ENCODE peak calls at places on chromosome 17, in ten cellular contexts. One of them, this sample, is unnamed.

GRCh38 chr17:15463363-15463762 is 4.1 kb downstream of the CDRT4 start:
- DNase-seq in esophagus squamous epithelium: no peak
- DNase-seq in nephron progenitor cell: peak; percentile 24
- DNase-seq in stimulated activated CD8-positive, alpha-beta memory T cell treated with anti-CD3 and anti-CD28 coated beads, Interleukin-15, amount 100 ng/mL, for 24 hours: no peak
- DNase-seq in cardiac muscle cell: peak; percentile 77
- DNase-seq in tibial nerve: peak; percentile 37
- DNase-seq in EL: peak; percentile 85
- DNase-seq in NCI-H1048: no peak
- DNase-seq in retinal pigment epithelial cell: peak; percentile 73
- DNase-seq in stimulated activated CD4-positive, alpha-beta T cell treated with anti-CD3 and anti-CD28 coated beads, Interleukin-1b, Interleukin-23, amount 100 ng/mL, for 1 hour: no peak
- DNase-seq in this sample: no peak

GRCh38 chr17:77995146-77995852 is 36.8 kb downstream of the TNRC6C start:
- DNase-seq in esophagus squamous epithelium: no peak
- DNase-seq in nephron progenitor cell: no peak
- DNase-seq in stimulated activated CD8-positive, alpha-beta memory T cell treated with anti-CD3 and anti-CD28 coated beads, Interleukin-15, amount 100 ng/mL, for 24 hours: no peak
- DNase-seq in cardiac muscle cell: no peak
- DNase-seq in tibial nerve: no peak
- DNase-seq in EL: no peak
- DNase-seq in NCI-H1048: no peak
- DNase-seq in retinal pigment epithelial cell: no peak
- DNase-seq in stimulated activated CD4-positive, alpha-beta T cell treated with anti-CD3 and anti-CD28 coated beads, Interleukin-1b, Interleukin-23, amount 100 ng/mL, for 1 hour: no peak
- DNase-seq in this sample: no peak

GRCh38 chr17:74192950-74193781 is 10.3 kb upstream of the RPL38 start:
- DNase-seq in esophagus squamous epithelium: no peak
- DNase-seq in nephron progenitor cell: no peak
- DNase-seq in stimulated activated CD8-positive, alpha-beta memory T cell treated with anti-CD3 and anti-CD28 coated beads, Interleukin-15, amount 100 ng/mL, for 24 hours: no peak
- DNase-seq in cardiac muscle cell: no peak
- DNase-seq in tibial nerve: peak; percentile 48
- DNase-seq in EL: no peak
- DNase-seq in NCI-H1048: no peak
- DNase-seq in retinal pigment epithelial cell: no peak
- DNase-seq in stimulated activated CD4-positive, alpha-beta T cell treated with anti-CD3 and anti-CD28 coated beads, Interleukin-1b, Interleukin-23, amount 100 ng/mL, for 1 hour: no peak
- DNase-seq in this sample: no peak

GRCh38 chr17:17420035-17420434 is 56.8 kb upstream of the MED9 start:
- DNase-seq in esophagus squamous epithelium: no peak
- DNase-seq in nephron progenitor cell: no peak
- DNase-seq in stimulated activated CD8-positive, alpha-beta memory T cell treated with anti-CD3 and anti-CD28 coated beads, Interleukin-15, amount 100 ng/mL, for 24 hours: no peak
- DNase-seq in cardiac muscle cell: peak; percentile 27
- DNase-seq in tibial nerve: peak; percentile 44
- DNase-seq in EL: no peak
- DNase-seq in NCI-H1048: no peak
- DNase-seq in retinal pigment epithelial cell: no peak
- DNase-seq in stimulated activated CD4-positive, alpha-beta T cell treated with anti-CD3 and anti-CD28 coated beads, Interleukin-1b, Interleukin-23, amount 100 ng/mL, for 1 hour: no peak
- DNase-seq in this sample: no peak

GRCh38 chr17:79258843-79259242 is 184.2 kb downstream of the ENGASE start:
- DNase-seq in esophagus squamous epithelium: no peak
- DNase-seq in nephron progenitor cell: no peak
- DNase-seq in stimulated activated CD8-positive, alpha-beta memory T cell treated with anti-CD3 and anti-CD28 coated beads, Interleukin-15, amount 100 ng/mL, for 24 hours: no peak
- DNase-seq in cardiac muscle cell: no peak
- DNase-seq in tibial nerve: no peak
- DNase-seq in EL: no peak
- DNase-seq in NCI-H1048: no peak
- DNase-seq in retinal pigment epithelial cell: no peak
- DNase-seq in stimulated activated CD4-positive, alpha-beta T cell treated with anti-CD3 and anti-CD28 coated beads, Interleukin-1b, Interleukin-23, amount 100 ng/mL, for 1 hour: no peak
- DNase-seq in this sample: no peak

GRCh38 chr17:58268326-58268725 is 12.4 kb downstream of the MPO start:
- DNase-seq in esophagus squamous epithelium: no peak
- DNase-seq in nephron progenitor cell: no peak
- DNase-seq in stimulated activated CD8-positive, alpha-beta memory T cell treated with anti-CD3 and anti-CD28 coated beads, Interleukin-15, amount 100 ng/mL, for 24 hours: no peak
- DNase-seq in cardiac muscle cell: no peak
- DNase-seq in tibial nerve: no peak
- DNase-seq in EL: no peak
- DNase-seq in NCI-H1048: no peak
- DNase-seq in retinal pigment epithelial cell: no peak
- DNase-seq in stimulated activated CD4-positive, alpha-beta T cell treated with anti-CD3 and anti-CD28 coated beads, Interleukin-1b, Interleukin-23, amount 100 ng/mL, for 1 hour: no peak
- DNase-seq in this sample: no peak

GRCh38 chr17:31754239-31754945 is 104.7 kb downstream of the COPRS start:
- DNase-seq in esophagus squamous epithelium: no peak
- DNase-seq in nephron progenitor cell: no peak
- DNase-seq in stimulated activated CD8-positive, alpha-beta memory T cell treated with anti-CD3 and anti-CD28 coated beads, Interleukin-15, amount 100 ng/mL, for 24 hours: no peak
- DNase-seq in cardiac muscle cell: peak; percentile 91
- DNase-seq in tibial nerve: no peak
- DNase-seq in EL: peak; percentile 97
- DNase-seq in NCI-H1048: no peak
- DNase-seq in retinal pigment epithelial cell: peak; percentile 23
- DNase-seq in stimulated activated CD4-positive, alpha-beta T cell treated with anti-CD3 and anti-CD28 coated beads, Interleukin-1b, Interleukin-23, amount 100 ng/mL, for 1 hour: no peak
- DNase-seq in this sample: no peak

GRCh38 chr17:21300601-21301571 is 16.4 kb downstream of the MAP2K3 start:
- DNase-seq in esophagus squamous epithelium: no peak
- DNase-seq in nephron progenitor cell: no peak
- DNase-seq in stimulated activated CD8-positive, alpha-beta memory T cell treated with anti-CD3 and anti-CD28 coated beads, Interleukin-15, amount 100 ng/mL, for 24 hours: no peak
- DNase-seq in cardiac muscle cell: no peak
- DNase-seq in tibial nerve: no peak
- DNase-seq in EL: no peak
- DNase-seq in NCI-H1048: no peak
- DNase-seq in retinal pigment epithelial cell: no peak
- DNase-seq in stimulated activated CD4-positive, alpha-beta T cell treated with anti-CD3 and anti-CD28 coated beads, Interleukin-1b, Interleukin-23, amount 100 ng/mL, for 1 hour: no peak
- DNase-seq in this sample: no peak

GRCh38 chr17:62178579-62178978 is 113.5 kb upstream of the MED13 start:
- DNase-seq in esophagus squamous epithelium: no peak
- DNase-seq in nephron progenitor cell: no peak
- DNase-seq in stimulated activated CD8-positive, alpha-beta memory T cell treated with anti-CD3 and anti-CD28 coated beads, Interleukin-15, amount 100 ng/mL, for 24 hours: no peak
- DNase-seq in cardiac muscle cell: peak; percentile 11
- DNase-seq in tibial nerve: no peak
- DNase-seq in EL: peak; percentile 74
- DNase-seq in NCI-H1048: no peak
- DNase-seq in retinal pigment epithelial cell: peak; percentile 29
- DNase-seq in stimulated activated CD4-positive, alpha-beta T cell treated with anti-CD3 and anti-CD28 coated beads, Interleukin-1b, Interleukin-23, amount 100 ng/mL, for 1 hour: no peak
- DNase-seq in this sample: no peak

GRCh38 chr17:8022358-8023038 is 16.4 kb upstream of the ALOX15B start:
- DNase-seq in esophagus squamous epithelium: no peak
- DNase-seq in nephron progenitor cell: no peak
- DNase-seq in stimulated activated CD8-positive, alpha-beta memory T cell treated with anti-CD3 and anti-CD28 coated beads, Interleukin-15, amount 100 ng/mL, for 24 hours: no peak
- DNase-seq in cardiac muscle cell: no peak
- DNase-seq in tibial nerve: no peak
- DNase-seq in EL: no peak
- DNase-seq in NCI-H1048: no peak
- DNase-seq in retinal pigment epithelial cell: no peak
- DNase-seq in stimulated activated CD4-positive, alpha-beta T cell treated with anti-CD3 and anti-CD28 coated beads, Interleukin-1b, Interleukin-23, amount 100 ng/mL, for 1 hour: no peak
- DNase-seq in this sample: no peak

GRCh38 chr17:29412780-29413565 is 22.8 kb downstream of the TAOK1 start:
- DNase-seq in esophagus squamous epithelium: no peak
- DNase-seq in nephron progenitor cell: no peak
- DNase-seq in stimulated activated CD8-positive, alpha-beta memory T cell treated with anti-CD3 and anti-CD28 coated beads, Interleukin-15, amount 100 ng/mL, for 24 hours: no peak
- DNase-seq in cardiac muscle cell: peak; percentile 51
- DNase-seq in tibial nerve: no peak
- DNase-seq in EL: peak; percentile 90
- DNase-seq in NCI-H1048: no peak
- DNase-seq in retinal pigment epithelial cell: no peak
- DNase-seq in stimulated activated CD4-positive, alpha-beta T cell treated with anti-CD3 and anti-CD28 coated beads, Interleukin-1b, Interleukin-23, amount 100 ng/mL, for 1 hour: no peak
- DNase-seq in this sample: no peak

GRCh38 chr17:49873466-49873865 is 25.6 kb upstream of the TAC4 start:
- DNase-seq in esophagus squamous epithelium: no peak
- DNase-seq in nephron progenitor cell: no peak
- DNase-seq in stimulated activated CD8-positive, alpha-beta memory T cell treated with anti-CD3 and anti-CD28 coated beads, Interleukin-15, amount 100 ng/mL, for 24 hours: no peak
- DNase-seq in cardiac muscle cell: no peak
- DNase-seq in tibial nerve: no peak
- DNase-seq in EL: no peak
- DNase-seq in NCI-H1048: no peak
- DNase-seq in retinal pigment epithelial cell: no peak
- DNase-seq in stimulated activated CD4-positive, alpha-beta T cell treated with anti-CD3 and anti-CD28 coated beads, Interleukin-1b, Interleukin-23, amount 100 ng/mL, for 1 hour: no peak
- DNase-seq in this sample: peak; percentile 92

GRCh38 chr17:76781056-76781982 is 43.4 kb downstream of the MFSD11 start:
- DNase-seq in esophagus squamous epithelium: no peak
- DNase-seq in nephron progenitor cell: no peak
- DNase-seq in stimulated activated CD8-positive, alpha-beta memory T cell treated with anti-CD3 and anti-CD28 coated beads, Interleukin-15, amount 100 ng/mL, for 24 hours: no peak
- DNase-seq in cardiac muscle cell: no peak
- DNase-seq in tibial nerve: no peak
- DNase-seq in EL: no peak
- DNase-seq in NCI-H1048: no peak
- DNase-seq in retinal pigment epithelial cell: no peak
- DNase-seq in stimulated activated CD4-positive, alpha-beta T cell treated with anti-CD3 and anti-CD28 coated beads, Interleukin-1b, Interleukin-23, amount 100 ng/mL, for 1 hour: no peak
- DNase-seq in this sample: no peak

GRCh38 chr17:17680477-17681186 is 626 bp upstream of the RAI1 start:
- DNase-seq in esophagus squamous epithelium: no peak
- DNase-seq in nephron progenitor cell: no peak
- DNase-seq in stimulated activated CD8-positive, alpha-beta memory T cell treated with anti-CD3 and anti-CD28 coated beads, Interleukin-15, amount 100 ng/mL, for 24 hours: no peak
- DNase-seq in cardiac muscle cell: no peak
- DNase-seq in tibial nerve: no peak
- DNase-seq in EL: no peak
- DNase-seq in NCI-H1048: no peak
- DNase-seq in retinal pigment epithelial cell: no peak
- DNase-seq in stimulated activated CD4-positive, alpha-beta T cell treated with anti-CD3 and anti-CD28 coated beads, Interleukin-1b, Interleukin-23, amount 100 ng/mL, for 1 hour: no peak
- DNase-seq in this sample: no peak

GRCh38 chr17:17870292-17870691 is 33.5 kb upstream of the SREBF1 start:
- DNase-seq in esophagus squamous epithelium: no peak
- DNase-seq in nephron progenitor cell: no peak
- DNase-seq in stimulated activated CD8-positive, alpha-beta memory T cell treated with anti-CD3 and anti-CD28 coated beads, Interleukin-15, amount 100 ng/mL, for 24 hours: no peak
- DNase-seq in cardiac muscle cell: no peak
- DNase-seq in tibial nerve: no peak
- DNase-seq in EL: no peak
- DNase-seq in NCI-H1048: no peak
- DNase-seq in retinal pigment epithelial cell: no peak
- DNase-seq in stimulated activated CD4-positive, alpha-beta T cell treated with anti-CD3 and anti-CD28 coated beads, Interleukin-1b, Interleukin-23, amount 100 ng/mL, for 1 hour: no peak
- DNase-seq in this sample: no peak

GRCh38 chr17:64728041-64728695 is 66.1 kb upstream of the SMURF2 start:
- DNase-seq in esophagus squamous epithelium: no peak
- DNase-seq in nephron progenitor cell: no peak
- DNase-seq in stimulated activated CD8-positive, alpha-beta memory T cell treated with anti-CD3 and anti-CD28 coated beads, Interleukin-15, amount 100 ng/mL, for 24 hours: no peak
- DNase-seq in cardiac muscle cell: no peak
- DNase-seq in tibial nerve: no peak
- DNase-seq in EL: no peak
- DNase-seq in NCI-H1048: no peak
- DNase-seq in retinal pigment epithelial cell: no peak
- DNase-seq in stimulated activated CD4-positive, alpha-beta T cell treated with anti-CD3 and anti-CD28 coated beads, Interleukin-1b, Interleukin-23, amount 100 ng/mL, for 1 hour: no peak
- DNase-seq in this sample: no peak

GRCh38 chr17:41013606-41014005 is 4.7 kb upstream of the KRTAP3-1 start:
- DNase-seq in esophagus squamous epithelium: no peak
- DNase-seq in nephron progenitor cell: no peak
- DNase-seq in stimulated activated CD8-positive, alpha-beta memory T cell treated with anti-CD3 and anti-CD28 coated beads, Interleukin-15, amount 100 ng/mL, for 24 hours: no peak
- DNase-seq in cardiac muscle cell: no peak
- DNase-seq in tibial nerve: no peak
- DNase-seq in EL: peak; percentile 51
- DNase-seq in NCI-H1048: no peak
- DNase-seq in retinal pigment epithelial cell: no peak
- DNase-seq in stimulated activated CD4-positive, alpha-beta T cell treated with anti-CD3 and anti-CD28 coated beads, Interleukin-1b, Interleukin-23, amount 100 ng/mL, for 1 hour: no peak
- DNase-seq in this sample: no peak

GRCh38 chr17:78257810-78258322 is 26.4 kb downstream of the TMEM235 start:
- DNase-seq in esophagus squamous epithelium: no peak
- DNase-seq in nephron progenitor cell: no peak
- DNase-seq in stimulated activated CD8-positive, alpha-beta memory T cell treated with anti-CD3 and anti-CD28 coated beads, Interleukin-15, amount 100 ng/mL, for 24 hours: no peak
- DNase-seq in cardiac muscle cell: peak; percentile 81
- DNase-seq in tibial nerve: no peak
- DNase-seq in EL: no peak
- DNase-seq in NCI-H1048: no peak
- DNase-seq in retinal pigment epithelial cell: no peak
- DNase-seq in stimulated activated CD4-positive, alpha-beta T cell treated with anti-CD3 and anti-CD28 coated beads, Interleukin-1b, Interleukin-23, amount 100 ng/mL, for 1 hour: no peak
- DNase-seq in this sample: no peak

GRCh38 chr17:78044280-78044835 is 84.2 kb downstream of the TMC6 start:
- DNase-seq in esophagus squamous epithelium: no peak
- DNase-seq in nephron progenitor cell: no peak
- DNase-seq in stimulated activated CD8-positive, alpha-beta memory T cell treated with anti-CD3 and anti-CD28 coated beads, Interleukin-15, amount 100 ng/mL, for 24 hours: no peak
- DNase-seq in cardiac muscle cell: no peak
- DNase-seq in tibial nerve: no peak
- DNase-seq in EL: no peak
- DNase-seq in NCI-H1048: no peak
- DNase-seq in retinal pigment epithelial cell: no peak
- DNase-seq in stimulated activated CD4-positive, alpha-beta T cell treated with anti-CD3 and anti-CD28 coated beads, Interleukin-1b, Interleukin-23, amount 100 ng/mL, for 1 hour: no peak
- DNase-seq in this sample: no peak

GRCh38 chr17:54867634-54868033 is 33.0 kb upstream of the TOM1L1 start:
- DNase-seq in esophagus squamous epithelium: no peak
- DNase-seq in nephron progenitor cell: no peak
- DNase-seq in stimulated activated CD8-positive, alpha-beta memory T cell treated with anti-CD3 and anti-CD28 coated beads, Interleukin-15, amount 100 ng/mL, for 24 hours: no peak
- DNase-seq in cardiac muscle cell: no peak
- DNase-seq in tibial nerve: no peak
- DNase-seq in EL: no peak
- DNase-seq in NCI-H1048: no peak
- DNase-seq in retinal pigment epithelial cell: no peak
- DNase-seq in stimulated activated CD4-positive, alpha-beta T cell treated with anti-CD3 and anti-CD28 coated beads, Interleukin-1b, Interleukin-23, amount 100 ng/mL, for 1 hour: no peak
- DNase-seq in this sample: no peak

GRCh38 chr17:50051082-50051576 is 4.8 kb upstream of the ITGA3 start:
- DNase-seq in esophagus squamous epithelium: no peak
- DNase-seq in nephron progenitor cell: no peak
- DNase-seq in stimulated activated CD8-positive, alpha-beta memory T cell treated with anti-CD3 and anti-CD28 coated beads, Interleukin-15, amount 100 ng/mL, for 24 hours: no peak
- DNase-seq in cardiac muscle cell: peak; percentile 71
- DNase-seq in tibial nerve: no peak
- DNase-seq in EL: peak; percentile 97
- DNase-seq in NCI-H1048: no peak
- DNase-seq in retinal pigment epithelial cell: no peak
- DNase-seq in stimulated activated CD4-positive, alpha-beta T cell treated with anti-CD3 and anti-CD28 coated beads, Interleukin-1b, Interleukin-23, amount 100 ng/mL, for 1 hour: peak; percentile 28
- DNase-seq in this sample: no peak

GRCh38 chr17:5219536-5219935 is 15.1 kb downstream of the SCIMP start:
- DNase-seq in esophagus squamous epithelium: no peak
- DNase-seq in nephron progenitor cell: no peak
- DNase-seq in stimulated activated CD8-positive, alpha-beta memory T cell treated with anti-CD3 and anti-CD28 coated beads, Interleukin-15, amount 100 ng/mL, for 24 hours: no peak
- DNase-seq in cardiac muscle cell: no peak
- DNase-seq in tibial nerve: no peak
- DNase-seq in EL: no peak
- DNase-seq in NCI-H1048: no peak
- DNase-seq in retinal pigment epithelial cell: no peak
- DNase-seq in stimulated activated CD4-positive, alpha-beta T cell treated with anti-CD3 and anti-CD28 coated beads, Interleukin-1b, Interleukin-23, amount 100 ng/mL, for 1 hour: no peak
- DNase-seq in this sample: no peak

GRCh38 chr17:73430848-73431247 is 119.0 kb upstream of the CDC42EP4 start:
- DNase-seq in esophagus squamous epithelium: no peak
- DNase-seq in nephron progenitor cell: no peak
- DNase-seq in stimulated activated CD8-positive, alpha-beta memory T cell treated with anti-CD3 and anti-CD28 coated beads, Interleukin-15, amount 100 ng/mL, for 24 hours: no peak
- DNase-seq in cardiac muscle cell: peak; percentile 29
- DNase-seq in tibial nerve: no peak
- DNase-seq in EL: no peak
- DNase-seq in NCI-H1048: no peak
- DNase-seq in retinal pigment epithelial cell: no peak
- DNase-seq in stimulated activated CD4-positive, alpha-beta T cell treated with anti-CD3 and anti-CD28 coated beads, Interleukin-1b, Interleukin-23, amount 100 ng/mL, for 1 hour: no peak
- DNase-seq in this sample: no peak

GRCh38 chr17:48491527-48492273 is 39.1 kb downstream of the HOXB1 start:
- DNase-seq in esophagus squamous epithelium: no peak
- DNase-seq in nephron progenitor cell: no peak
- DNase-seq in stimulated activated CD8-positive, alpha-beta memory T cell treated with anti-CD3 and anti-CD28 coated beads, Interleukin-15, amount 100 ng/mL, for 24 hours: no peak
- DNase-seq in cardiac muscle cell: no peak
- DNase-seq in tibial nerve: no peak
- DNase-seq in EL: no peak
- DNase-seq in NCI-H1048: no peak
- DNase-seq in retinal pigment epithelial cell: no peak
- DNase-seq in stimulated activated CD4-positive, alpha-beta T cell treated with anti-CD3 and anti-CD28 coated beads, Interleukin-1b, Interleukin-23, amount 100 ng/mL, for 1 hour: no peak
- DNase-seq in this sample: no peak

GRCh38 chr17:58323420-58324408 is 4.9 kb downstream of the TSPOAP1 start:
- DNase-seq in esophagus squamous epithelium: no peak
- DNase-seq in nephron progenitor cell: no peak
- DNase-seq in stimulated activated CD8-positive, alpha-beta memory T cell treated with anti-CD3 and anti-CD28 coated beads, Interleukin-15, amount 100 ng/mL, for 24 hours: no peak
- DNase-seq in cardiac muscle cell: no peak
- DNase-seq in tibial nerve: no peak
- DNase-seq in EL: no peak
- DNase-seq in NCI-H1048: no peak
- DNase-seq in retinal pigment epithelial cell: no peak
- DNase-seq in stimulated activated CD4-positive, alpha-beta T cell treated with anti-CD3 and anti-CD28 coated beads, Interleukin-1b, Interleukin-23, amount 100 ng/mL, for 1 hour: no peak
- DNase-seq in this sample: no peak

GRCh38 chr17:4789951-4790704 is 1.4 kb downstream of the GLTPD2 start:
- DNase-seq in esophagus squamous epithelium: peak; percentile 24
- DNase-seq in nephron progenitor cell: peak; percentile 89
- DNase-seq in stimulated activated CD8-positive, alpha-beta memory T cell treated with anti-CD3 and anti-CD28 coated beads, Interleukin-15, amount 100 ng/mL, for 24 hours: peak; percentile 58
- DNase-seq in cardiac muscle cell: peak; percentile 90
- DNase-seq in tibial nerve: peak; percentile 66
- DNase-seq in EL: peak; percentile 89
- DNase-seq in NCI-H1048: peak; percentile 38
- DNase-seq in retinal pigment epithelial cell: no peak
- DNase-seq in stimulated activated CD4-positive, alpha-beta T cell treated with anti-CD3 and anti-CD28 coated beads, Interleukin-1b, Interleukin-23, amount 100 ng/mL, for 1 hour: peak; percentile 45
- DNase-seq in this sample: no peak

GRCh38 chr17:36978810-36979584 is 30.2 kb downstream of the AATF start:
- DNase-seq in esophagus squamous epithelium: no peak
- DNase-seq in nephron progenitor cell: no peak
- DNase-seq in stimulated activated CD8-positive, alpha-beta memory T cell treated with anti-CD3 and anti-CD28 coated beads, Interleukin-15, amount 100 ng/mL, for 24 hours: no peak
- DNase-seq in cardiac muscle cell: peak; percentile 19
- DNase-seq in tibial nerve: no peak
- DNase-seq in EL: no peak
- DNase-seq in NCI-H1048: peak; percentile 36
- DNase-seq in retinal pigment epithelial cell: peak; percentile 75
- DNase-seq in stimulated activated CD4-positive, alpha-beta T cell treated with anti-CD3 and anti-CD28 coated beads, Interleukin-1b, Interleukin-23, amount 100 ng/mL, for 1 hour: no peak
- DNase-seq in this sample: no peak

GRCh38 chr17:36749493-36749892 is 148.1 kb downstream of the MRM1 start:
- DNase-seq in esophagus squamous epithelium: no peak
- DNase-seq in nephron progenitor cell: no peak
- DNase-seq in stimulated activated CD8-positive, alpha-beta memory T cell treated with anti-CD3 and anti-CD28 coated beads, Interleukin-15, amount 100 ng/mL, for 24 hours: no peak
- DNase-seq in cardiac muscle cell: no peak
- DNase-seq in tibial nerve: no peak
- DNase-seq in EL: no peak
- DNase-seq in NCI-H1048: no peak
- DNase-seq in retinal pigment epithelial cell: no peak
- DNase-seq in stimulated activated CD4-positive, alpha-beta T cell treated with anti-CD3 and anti-CD28 coated beads, Interleukin-1b, Interleukin-23, amount 100 ng/mL, for 1 hour: no peak
- DNase-seq in this sample: no peak